ENCODE peak calls at places on chromosomes 13 and 19, in nine cellular contexts. One of them, this sample, is unnamed.
A peak's percentile ranks its signal among the peaks of the same experiment; 100 is the strongest.

GRCh38 chr19:51570962-51571575 is at the start of gene ZNF175:
- DNase-seq in NCI-H524: peak; percentile 99
- DNase-seq in A673: peak; percentile 97
- DNase-seq in cardiac muscle cell: peak; percentile 98
- DNase-seq in choroid plexus epithelial cell: peak; percentile 98
- DNase-seq in epithelial cell of prostate: peak; percentile 65
- DNase-seq in NCI-H2081: peak; percentile 84
- DNase-seq in T-helper 1 cell: peak; percentile 70
- DNase-seq in CD4-positive, alpha-beta T cell: peak; percentile 77
- DNase-seq in this sample: peak; percentile 93

GRCh38 chr19:15397782-15398181 is 18.2 kb upstream of the AKAP8 start:
- DNase-seq in NCI-H524: no peak
- DNase-seq in choroid plexus epithelial cell: no peak
- DNase-seq in CD4-positive, alpha-beta T cell: no peak
- DNase-seq in cardiac muscle cell: no peak
- DNase-seq in NCI-H2081: no peak
- DNase-seq in epithelial cell of prostate: no peak
- DNase-seq in T-helper 1 cell: no peak
- DNase-seq in A673: no peak
- DNase-seq in this sample: no peak

GRCh38 chr13:20118268-20119140 is 42.3 kb downstream of the GJA3 start:
- DNase-seq in T-helper 1 cell: no peak
- DNase-seq in A673: peak; percentile 45
- DNase-seq in NCI-H524: peak; percentile 91
- DNase-seq in epithelial cell of prostate: no peak
- DNase-seq in cardiac muscle cell: peak; percentile 68
- DNase-seq in choroid plexus epithelial cell: peak; percentile 35
- DNase-seq in CD4-positive, alpha-beta T cell: peak; percentile 47
- DNase-seq in NCI-H2081: no peak
- DNase-seq in this sample: peak; percentile 84

GRCh38 chr13:49938274-49938673 is 2.1 kb upstream of the SPRYD7 start:
- DNase-seq in cardiac muscle cell: no peak
- DNase-seq in epithelial cell of prostate: no peak
- DNase-seq in NCI-H2081: no peak
- DNase-seq in T-helper 1 cell: no peak
- DNase-seq in A673: no peak
- DNase-seq in CD4-positive, alpha-beta T cell: no peak
- DNase-seq in choroid plexus epithelial cell: no peak
- DNase-seq in NCI-H524: no peak
- DNase-seq in this sample: no peak

GRCh38 chr19:34996978-34997640 is 3.0 kb upstream of the GRAMD1A start:
- DNase-seq in choroid plexus epithelial cell: peak; percentile 67
- DNase-seq in T-helper 1 cell: no peak
- DNase-seq in A673: no peak
- DNase-seq in NCI-H2081: no peak
- DNase-seq in NCI-H524: no peak
- DNase-seq in cardiac muscle cell: peak; percentile 80
- DNase-seq in epithelial cell of prostate: no peak
- DNase-seq in CD4-positive, alpha-beta T cell: no peak
- DNase-seq in this sample: no peak

GRCh38 chr19:58400638-58400915 is 5.1 kb downstream of the RNF225 start:
- DNase-seq in NCI-H524: no peak
- DNase-seq in CD4-positive, alpha-beta T cell: no peak
- DNase-seq in choroid plexus epithelial cell: no peak
- DNase-seq in NCI-H2081: no peak
- DNase-seq in T-helper 1 cell: no peak
- DNase-seq in cardiac muscle cell: no peak
- DNase-seq in A673: no peak
- DNase-seq in epithelial cell of prostate: no peak
- DNase-seq in this sample: no peak

GRCh38 chr19:13817615-13818371 is 22.6 kb downstream of the ZSWIM4 start:
- DNase-seq in cardiac muscle cell: no peak
- DNase-seq in choroid plexus epithelial cell: no peak
- DNase-seq in A673: no peak
- DNase-seq in CD4-positive, alpha-beta T cell: peak; percentile 65
- DNase-seq in epithelial cell of prostate: no peak
- DNase-seq in NCI-H524: no peak
- DNase-seq in NCI-H2081: peak; percentile 89
- DNase-seq in T-helper 1 cell: no peak
- DNase-seq in this sample: peak; percentile 81

GRCh38 chr13:53201454-53202225 is 173.0 kb downstream of the OLFM4 start:
- DNase-seq in epithelial cell of prostate: no peak
- DNase-seq in NCI-H2081: no peak
- DNase-seq in T-helper 1 cell: no peak
- DNase-seq in A673: peak; percentile 60
- DNase-seq in cardiac muscle cell: peak; percentile 7
- DNase-seq in CD4-positive, alpha-beta T cell: no peak
- DNase-seq in NCI-H524: peak; percentile 69
- DNase-seq in choroid plexus epithelial cell: peak; percentile 1
- DNase-seq in this sample: peak; percentile 49

GRCh38 chr19:15417699-15418098 is 1.1 kb downstream of the AKAP8L start:
- DNase-seq in CD4-positive, alpha-beta T cell: no peak
- DNase-seq in choroid plexus epithelial cell: peak; percentile 32
- DNase-seq in T-helper 1 cell: no peak
- DNase-seq in epithelial cell of prostate: no peak
- DNase-seq in NCI-H2081: no peak
- DNase-seq in cardiac muscle cell: peak; percentile 22
- DNase-seq in NCI-H524: no peak
- DNase-seq in A673: no peak
- DNase-seq in this sample: no peak

GRCh38 chr19:41691268-41691970 is 3.3 kb upstream of the CEACAM7 start:
- DNase-seq in T-helper 1 cell: no peak
- DNase-seq in cardiac muscle cell: peak; percentile 12
- DNase-seq in A673: peak; percentile 53
- DNase-seq in NCI-H524: no peak
- DNase-seq in epithelial cell of prostate: no peak
- DNase-seq in choroid plexus epithelial cell: peak; percentile 15
- DNase-seq in CD4-positive, alpha-beta T cell: no peak
- DNase-seq in NCI-H2081: peak; percentile 22
- DNase-seq in this sample: no peak

GRCh38 chr19:41575998-41576397 is at the start of gene CEACAM21:
- DNase-seq in epithelial cell of prostate: no peak
- DNase-seq in NCI-H524: no peak
- DNase-seq in T-helper 1 cell: no peak
- DNase-seq in NCI-H2081: no peak
- DNase-seq in cardiac muscle cell: no peak
- DNase-seq in CD4-positive, alpha-beta T cell: peak; percentile 28
- DNase-seq in choroid plexus epithelial cell: no peak
- DNase-seq in A673: peak; percentile 65
- DNase-seq in this sample: no peak

GRCh38 chr19:55546822-55547614 is 1.7 kb upstream of the SBK3 start:
- DNase-seq in T-helper 1 cell: no peak
- DNase-seq in CD4-positive, alpha-beta T cell: no peak
- DNase-seq in cardiac muscle cell: peak; percentile 92
- DNase-seq in choroid plexus epithelial cell: peak; percentile 87
- DNase-seq in NCI-H2081: no peak
- DNase-seq in NCI-H524: no peak
- DNase-seq in epithelial cell of prostate: no peak
- DNase-seq in A673: peak; percentile 28
- DNase-seq in this sample: peak; percentile 43

GRCh38 chr13:92103673-92104296 is 705.4 kb downstream of the GPC5 start:
- DNase-seq in choroid plexus epithelial cell: peak; percentile 84
- DNase-seq in A673: no peak
- DNase-seq in epithelial cell of prostate: no peak
- DNase-seq in CD4-positive, alpha-beta T cell: no peak
- DNase-seq in NCI-H2081: peak; percentile 4
- DNase-seq in cardiac muscle cell: peak; percentile 56
- DNase-seq in NCI-H524: no peak
- DNase-seq in T-helper 1 cell: no peak
- DNase-seq in this sample: peak; percentile 13

GRCh38 chr19:13995017-13995728 is 10.9 kb downstream of the RFX1 start:
- DNase-seq in epithelial cell of prostate: no peak
- DNase-seq in T-helper 1 cell: no peak
- DNase-seq in CD4-positive, alpha-beta T cell: no peak
- DNase-seq in choroid plexus epithelial cell: no peak
- DNase-seq in cardiac muscle cell: peak; percentile 27
- DNase-seq in NCI-H524: peak; percentile 13
- DNase-seq in NCI-H2081: no peak
- DNase-seq in A673: no peak
- DNase-seq in this sample: no peak

GRCh38 chr13:80679423-80679822 is 338.5 kb upstream of the SPRY2 start:
- DNase-seq in choroid plexus epithelial cell: no peak
- DNase-seq in T-helper 1 cell: no peak
- DNase-seq in epithelial cell of prostate: no peak
- DNase-seq in cardiac muscle cell: no peak
- DNase-seq in CD4-positive, alpha-beta T cell: no peak
- DNase-seq in NCI-H2081: no peak
- DNase-seq in A673: no peak
- DNase-seq in NCI-H524: no peak
- DNase-seq in this sample: no peak

GRCh38 chr13:98442391-98443230 is 134.3 kb downstream of the STK24 start:
- DNase-seq in NCI-H2081: no peak
- DNase-seq in choroid plexus epithelial cell: no peak
- DNase-seq in epithelial cell of prostate: no peak
- DNase-seq in CD4-positive, alpha-beta T cell: no peak
- DNase-seq in T-helper 1 cell: no peak
- DNase-seq in NCI-H524: no peak
- DNase-seq in cardiac muscle cell: no peak
- DNase-seq in A673: no peak
- DNase-seq in this sample: no peak

GRCh38 chr19:52351512-52351911 is 15.5 kb downstream of the ZNF610 start:
- DNase-seq in T-helper 1 cell: no peak
- DNase-seq in NCI-H524: peak; percentile 1
- DNase-seq in choroid plexus epithelial cell: no peak
- DNase-seq in NCI-H2081: no peak
- DNase-seq in CD4-positive, alpha-beta T cell: no peak
- DNase-seq in cardiac muscle cell: no peak
- DNase-seq in A673: no peak
- DNase-seq in epithelial cell of prostate: no peak
- DNase-seq in this sample: no peak

GRCh38 chr19:42250666-42251531 is 4.0 kb downstream of the ERF start:
- DNase-seq in CD4-positive, alpha-beta T cell: no peak
- DNase-seq in choroid plexus epithelial cell: no peak
- DNase-seq in cardiac muscle cell: peak; percentile 53
- DNase-seq in epithelial cell of prostate: no peak
- DNase-seq in A673: peak; percentile 51
- DNase-seq in NCI-H524: no peak
- DNase-seq in T-helper 1 cell: no peak
- DNase-seq in NCI-H2081: no peak
- DNase-seq in this sample: no peak

GRCh38 chr13:87680298-87680697 is 9.1 kb downstream of the SLITRK5 start:
- DNase-seq in NCI-H2081: peak; percentile 58
- DNase-seq in T-helper 1 cell: no peak
- DNase-seq in epithelial cell of prostate: peak; percentile 8
- DNase-seq in NCI-H524: peak; percentile 82
- DNase-seq in A673: peak; percentile 60
- DNase-seq in choroid plexus epithelial cell: no peak
- DNase-seq in cardiac muscle cell: no peak
- DNase-seq in CD4-positive, alpha-beta T cell: no peak
- DNase-seq in this sample: peak; percentile 45

GRCh38 chr13:101530293-101530692 is 77.8 kb downstream of the ITGBL1 start:
- DNase-seq in choroid plexus epithelial cell: peak; percentile 75
- DNase-seq in CD4-positive, alpha-beta T cell: no peak
- DNase-seq in epithelial cell of prostate: no peak
- DNase-seq in A673: no peak
- DNase-seq in NCI-H524: no peak
- DNase-seq in cardiac muscle cell: no peak
- DNase-seq in T-helper 1 cell: no peak
- DNase-seq in NCI-H2081: no peak
- DNase-seq in this sample: no peak

GRCh38 chr13:29435125-29435911 is 160.2 kb downstream of the SLC7A1 start:
- DNase-seq in NCI-H2081: no peak
- DNase-seq in T-helper 1 cell: no peak
- DNase-seq in CD4-positive, alpha-beta T cell: no peak
- DNase-seq in choroid plexus epithelial cell: peak; percentile 88
- DNase-seq in NCI-H524: peak; percentile 92
- DNase-seq in A673: no peak
- DNase-seq in epithelial cell of prostate: no peak
- DNase-seq in cardiac muscle cell: peak; percentile 92
- DNase-seq in this sample: peak; percentile 63

GRCh38 chr13:99037756-99038155 is 59.9 kb upstream of the DOCK9 start:
- DNase-seq in cardiac muscle cell: no peak
- DNase-seq in NCI-H524: no peak
- DNase-seq in A673: no peak
- DNase-seq in choroid plexus epithelial cell: no peak
- DNase-seq in T-helper 1 cell: no peak
- DNase-seq in NCI-H2081: no peak
- DNase-seq in CD4-positive, alpha-beta T cell: no peak
- DNase-seq in epithelial cell of prostate: no peak
- DNase-seq in this sample: no peak

GRCh38 chr19:46366620-46367277 is 19.9 kb downstream of the PPP5C start:
- DNase-seq in NCI-H524: peak; percentile 87
- DNase-seq in CD4-positive, alpha-beta T cell: no peak
- DNase-seq in cardiac muscle cell: no peak
- DNase-seq in choroid plexus epithelial cell: no peak
- DNase-seq in A673: no peak
- DNase-seq in T-helper 1 cell: no peak
- DNase-seq in epithelial cell of prostate: no peak
- DNase-seq in NCI-H2081: no peak
- DNase-seq in this sample: no peak

GRCh38 chr19:1019980-1020867 is 699 bp downstream of the TMEM259 start:
- DNase-seq in cardiac muscle cell: no peak
- DNase-seq in T-helper 1 cell: no peak
- DNase-seq in A673: no peak
- DNase-seq in NCI-H2081: no peak
- DNase-seq in CD4-positive, alpha-beta T cell: no peak
- DNase-seq in epithelial cell of prostate: no peak
- DNase-seq in NCI-H524: no peak
- DNase-seq in choroid plexus epithelial cell: no peak
- DNase-seq in this sample: no peak